ENCODE peak calls at places on chromosomes 16 and 17, in four cellular contexts. One of them, this sample, is unnamed.

GRCh38 chr17:6393368-6393952 is 41.5 kb downstream of the AIPL1 start:
- DNase-seq in body of pancreas: no peak
- DNase-seq in endothelial cell: no peak
- DNase-seq in memory B cell: no peak
- DNase-seq in this sample: no peak

GRCh38 chr16:29877266-29877961 is 14.4 kb upstream of the CDIPT start:
- DNase-seq in body of pancreas: no peak
- DNase-seq in endothelial cell: peak
- DNase-seq in memory B cell: peak
- DNase-seq in this sample: peak

GRCh38 chr16:88383401-88384221 is 852 bp downstream of the ZNF469 start:
- DNase-seq in body of pancreas: peak
- DNase-seq in endothelial cell: no peak
- DNase-seq in memory B cell: peak
- DNase-seq in this sample: peak

GRCh38 chr16:83392743-83393142 is 415.0 kb upstream of the HSBP1 start:
- DNase-seq in body of pancreas: no peak
- DNase-seq in endothelial cell: no peak
- DNase-seq in memory B cell: no peak
- DNase-seq in this sample: no peak

GRCh38 chr17:80681215-80681614 is 136.6 kb downstream of the RPTOR start:
- DNase-seq in body of pancreas: no peak
- DNase-seq in endothelial cell: no peak
- DNase-seq in memory B cell: no peak
- DNase-seq in this sample: no peak

GRCh38 chr17:45852535-45853297 is 8.0 kb downstream of the SPPL2C start:
- DNase-seq in body of pancreas: peak
- DNase-seq in endothelial cell: peak
- DNase-seq in memory B cell: peak
- DNase-seq in this sample: peak

GRCh38 chr17:59804910-59805381 is 87.8 kb downstream of the TUBD1 start:
- DNase-seq in body of pancreas: no peak
- DNase-seq in endothelial cell: no peak
- DNase-seq in memory B cell: no peak
- DNase-seq in this sample: no peak

GRCh38 chr16:57810197-57811024 is 8.1 kb upstream of the KIFC3 start:
- DNase-seq in body of pancreas: peak
- DNase-seq in endothelial cell: peak
- DNase-seq in memory B cell: no peak
- DNase-seq in this sample: peak

GRCh38 chr17:61470530-61471136 is 18.4 kb downstream of the TBX4 start:
- DNase-seq in body of pancreas: peak
- DNase-seq in endothelial cell: peak
- DNase-seq in memory B cell: no peak
- DNase-seq in this sample: no peak

This sample was measured in WERI-Rb-1.